ENCODE peak calls at places on chromosomes 11 and 22, in ten cellular contexts. Z is activated effector memory CD4-positive, alpha-beta T cell treated with anti-CD3 and anti-CD28 coated beads, Interleukin-2, amount 50 U/mL, for 16 hours; A is ELR; W is skeletal muscle cell; L is GM20000; N is NCI-H2029; H is cardiac muscle cell; G is sciatic nerve; D is amygdala; K is lower lobe of right lung. Y is an unnamed sample.

GRCh38 chr22:42716649-42717127 is 4.0 kb downstream of the A4GALT start:
- DNase-seq in Z (no peak), A (no peak), W (no peak), L (peak; percentile 64), N (no peak), H (no peak), G (no peak), D (no peak), K (no peak), Y (no peak)

GRCh38 chr22:49751968-49752597 is 75.6 kb downstream of the BRD1 start:
- DNase-seq in Z (peak; percentile 61), A (no peak), W (no peak), L (peak; percentile 22), N (no peak), H (no peak), G (peak; percentile 53), D (no peak), K (no peak), Y (no peak)

GRCh38 chr11:13776134-13776815 is 107.8 kb downstream of the FAR1 start:
- DNase-seq in Z (no peak), A (peak; percentile 23), W (no peak), L (no peak), N (peak; percentile 24), H (no peak), G (no peak), D (no peak), K (no peak), Y (no peak)

GRCh38 chr11:65695459-65696241 is 16.4 kb upstream of the KAT5 start:
- DNase-seq in Z (no peak), A (no peak), W (no peak), L (no peak), N (peak; percentile 96), H (peak; percentile 58), G (no peak), D (peak; percentile 17), K (no peak), Y (peak; percentile 19)

GRCh38 chr11:409008-409599 is 5.7 kb downstream of the SIGIRR start:
- DNase-seq in Z (no peak), A (no peak), W (no peak), L (no peak), N (no peak), H (no peak), G (no peak), D (no peak), K (peak; percentile 45), Y (no peak)

GRCh38 chr22:35915477-35916013 is 113.1 kb downstream of the RBFOX2 start:
- DNase-seq in Z (no peak), A (peak; percentile 76), W (no peak), L (no peak), N (no peak), H (no peak), G (no peak), D (no peak), K (no peak), Y (no peak)

GRCh38 chr11:8298801-8299786 is 35.4 kb upstream of the LMO1 start:
- DNase-seq in Z (peak; percentile 49), A (no peak), W (no peak), L (no peak), N (no peak), H (no peak), G (no peak), D (no peak), K (no peak), Y (no peak)

GRCh38 chr11:95338430-95338991 is 107.5 kb upstream of the SESN3 start:
- DNase-seq in Z (no peak), A (no peak), W (peak; percentile 58), L (no peak), N (peak; percentile 55), H (peak; percentile 91), G (peak; percentile 81), D (peak; percentile 14), K (peak; percentile 66), Y (peak; percentile 23)

GRCh38 chr11:83611616-83612015 is 325.4 kb upstream of the CCDC90B start:
- DNase-seq in Z (no peak), A (no peak), W (no peak), L (no peak), N (no peak), H (no peak), G (no peak), D (no peak), K (no peak), Y (no peak)

GRCh38 chr22:46002757-46003270 is 25.9 kb upstream of the WNT7B start:
- DNase-seq in Z (no peak), A (peak; percentile 82), W (no peak), L (no peak), N (no peak), H (no peak), G (no peak), D (no peak), K (peak; percentile 45), Y (no peak)

GRCh38 chr22:38314992-38315800 is 2.0 kb downstream of the CSNK1E start:
- DNase-seq in Z (peak; percentile 69), A (peak; percentile 43), W (no peak), L (no peak), N (peak; percentile 3), H (peak; percentile 34), G (no peak), D (no peak), K (no peak), Y (no peak)

Y was measured in COLO829.